ENCODE peak calls at places on chromosomes 7 and 10, in nine cellular contexts. Y, M, U, Z, K, D, R, G and I are unnamed samples.
A peak's percentile ranks its signal among the peaks of the same experiment; 100 is the strongest.

GRCh38 chr7:156927571-156928405 is 21.7 kb upstream of the NOM1 start:
- DNase-seq in G (no peak), D (no peak), M (no peak), Z (no peak), K (no peak), Y (no peak), U (no peak), R (no peak), I (no peak)

GRCh38 chr10:90328896-90329295 is 528.9 kb downstream of the HTR7 start:
- DNase-seq in D (no peak), M (no peak), K (no peak), Z (no peak), Y (no peak), R (no peak), U (no peak), G (no peak), I (no peak)

GRCh38 chr10:120121768-120122167 is 229.2 kb downstream of the SEC23IP start:
- DNase-seq in G (no peak), K (no peak), U (no peak), M (no peak), Y (no peak), Z (no peak), R (no peak), D (no peak), I (no peak)

GRCh38 chr10:1100691-1101368 is 44.6 kb downstream of the WDR37 start:
- DNase-seq in K (no peak), Z (no peak), G (no peak), D (no peak), Y (no peak), U (no peak), R (no peak), M (no peak), I (no peak)

GRCh38 chr7:13282377-13282980 is 595.0 kb downstream of the ARL4A start:
- DNase-seq in G (no peak), Y (peak; percentile 27), D (no peak), R (no peak), M (no peak), U (no peak), K (no peak), Z (peak; percentile 13), I (no peak)

GRCh38 chr7:102220929-102221850 is 65.5 kb upstream of the SH2B2 start:
- DNase-seq in Z (peak; percentile 26), D (no peak), U (no peak), Y (peak; percentile 74), K (no peak), G (no peak), M (no peak), R (no peak), I (no peak)

GRCh38 chr7:105210721-105211205 is 178.0 kb downstream of the SRPK2 start:
- DNase-seq in K (no peak), M (no peak), Z (no peak), U (peak; percentile 45), D (no peak), G (peak; percentile 35), Y (peak; percentile 35), R (peak; percentile 57), I (no peak)

GRCh38 chr10:14626126-14626525 is 148.6 kb downstream of the FAM107B start:
- DNase-seq in U (no peak), M (no peak), Y (no peak), K (no peak), D (no peak), R (no peak), Z (no peak), G (no peak), I (no peak)

GRCh38 chr7:4200546-4201094 is 481.5 kb upstream of the FOXK1 start:
- DNase-seq in K (no peak), Y (no peak), M (no peak), R (no peak), D (no peak), Z (no peak), G (peak; percentile 16), U (no peak), I (peak; percentile 14)

GRCh38 chr10:71390435-71390820 is 6.3 kb upstream of the CDH23 start:
- DNase-seq in D (no peak), U (no peak), Z (no peak), M (no peak), R (no peak), Y (no peak), G (no peak), K (no peak), I (no peak)

GRCh38 chr7:137879357-137880158 is 32.8 kb upstream of the DGKI start:
- DNase-seq in G (no peak), K (no peak), R (no peak), Y (peak; percentile 67), D (no peak), Z (no peak), U (no peak), M (no peak), I (no peak)

GRCh38 chr10:71338728-71339495 is 19.9 kb downstream of the SLC29A3 start:
- DNase-seq in R (no peak), Y (no peak), M (no peak), K (no peak), U (no peak), G (no peak), D (no peak), Z (no peak), I (no peak)

GRCh38 chr7:5428470-5429252 is 5.0 kb upstream of the TNRC18 start:
- DNase-seq in M (peak; percentile 61), K (no peak), Z (peak; percentile 72), Y (peak; percentile 86), G (peak; percentile 72), D (peak; percentile 83), R (peak; percentile 85), U (peak; percentile 77), I (peak; percentile 81)

DNA sequence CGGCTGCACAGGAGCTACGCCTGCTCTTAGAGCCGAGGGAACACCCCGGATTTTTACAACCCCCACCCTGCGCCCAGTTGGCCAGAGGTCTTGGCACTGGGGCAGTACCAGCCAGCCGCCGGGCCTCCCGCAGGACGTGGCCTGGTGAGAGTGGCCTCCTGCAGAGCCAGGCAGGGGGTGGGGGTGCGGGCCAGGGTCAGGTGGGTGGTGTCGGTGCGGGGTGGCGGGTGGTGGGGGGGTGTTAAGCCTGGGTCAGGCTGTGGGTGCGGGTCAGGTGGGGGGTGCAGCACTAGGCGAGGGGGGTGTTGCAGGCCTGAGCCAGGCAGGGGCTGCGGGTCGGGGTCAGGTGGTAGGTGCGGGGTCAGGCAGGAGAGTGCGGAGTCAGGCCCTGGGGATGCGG is 647 bp downstream of the ECHS1 start:
- DNase-seq in D (peak; percentile 76), R (no peak), M (no peak), Z (no peak), Y (no peak), K (no peak), U (peak; percentile 70), G (peak; percentile 55), I (peak; percentile 49)
- H3K4me3 ChIP-seq in D (peak overlapping the region; percentile 74), R (peak overlapping the region; percentile 68), M (peak overlapping the region; percentile 61), Z (peak overlapping the region; percentile 89), Y (peak overlapping the region; percentile 1), K (no peak overlapping the region), U (peak overlapping the region; percentile 89), G (peak overlapping the region; percentile 70), I (peak overlapping the region; percentile 63)

GRCh38 chr10:37732685-37733084 is 124.7 kb downstream of the ZNF248 start:
- DNase-seq in K (no peak), Z (no peak), U (no peak), D (no peak), G (no peak), Y (no peak), M (no peak), R (no peak), I (no peak)

GRCh38 chr10:37728830-37729229 is 128.6 kb downstream of the ZNF248 start:
- DNase-seq in Z (no peak), Y (no peak), G (no peak), D (no peak), U (no peak), M (no peak), R (no peak), K (no peak), I (no peak)

GRCh38 chr10:37727491-37728352 is 129.7 kb downstream of the ZNF248 start:
- DNase-seq in K (no peak), Y (no peak), Z (no peak), U (no peak), R (no peak), D (no peak), G (no peak), M (no peak), I (no peak)
- H3K9me3 ChIP-seq in K (no peaks in the 10 kb centered on the region), Y (peaks cover 5% of the 10 kb centered on the region), Z (peaks cover 32% of the 10 kb centered on the region), U (no peaks in the 10 kb centered on the region), R (no peaks in the 10 kb centered on the region), D (peaks cover 4% of the 10 kb centered on the region), G (no peaks in the 10 kb centered on the region), M (no peaks in the 10 kb centered on the region), I (no peaks in the 10 kb centered on the region)

GRCh38 chr7:21543528-21544302 is 876 bp downstream of the DNAH11 start:
- DNase-seq in D (no peak), G (no peak), U (no peak), Z (no peak), R (no peak), K (no peak), M (no peak), Y (no peak), I (no peak)
- H3K4me3 ChIP-seq in D (no peak overlapping the region), G (peak overlapping the region; percentile 59), U (peak overlapping the region; percentile 17), Z (no peak overlapping the region), R (peak overlapping the region; percentile 56), K (no peak overlapping the region), M (peak overlapping the region; percentile 2), Y (peak overlapping the region; percentile 52), I (peak overlapping the region; percentile 48)

GRCh38 chr7:126424985-126425384 is 827.8 kb downstream of the GRM8 start:
- DNase-seq in U (no peak), D (no peak), M (no peak), K (no peak), Y (no peak), Z (no peak), G (no peak), R (no peak), I (no peak)

GRCh38 chr7:126426652-126427051 is 826.1 kb downstream of the GRM8 start:
- DNase-seq in Z (no peak), M (no peak), K (no peak), R (no peak), G (no peak), Y (no peak), U (no peak), D (no peak), I (no peak)
- H3K9me3 ChIP-seq in Z (no peaks in the 10 kb centered on the region), M (no peaks in the 10 kb centered on the region), K (no peaks in the 10 kb centered on the region), R (no peaks in the 10 kb centered on the region), G (no peaks in the 10 kb centered on the region), Y (no peaks in the 10 kb centered on the region), U (no peaks in the 10 kb centered on the region), D (no peaks in the 10 kb centered on the region), I (no peaks in the 10 kb centered on the region)

DNA sequence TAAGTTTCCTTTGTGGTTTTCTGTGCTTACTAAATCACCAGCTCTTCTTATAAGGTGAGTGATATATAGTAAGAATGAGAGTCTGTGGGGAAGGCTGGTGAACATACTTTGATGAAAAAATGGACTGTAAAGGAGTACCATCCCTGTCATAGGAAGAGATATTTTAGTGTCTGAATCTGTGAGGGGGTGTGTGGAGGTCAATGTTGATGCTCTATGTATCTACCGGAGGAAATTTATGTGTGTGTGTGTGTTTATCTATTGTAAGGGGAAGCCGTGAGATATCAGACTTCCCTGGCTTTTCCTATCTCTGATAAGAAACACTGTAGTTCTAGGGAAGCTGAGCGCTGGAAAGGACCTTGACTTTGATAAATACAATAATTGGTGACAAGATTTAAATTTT is 179.0 kb downstream of the PCDH15 start:
- DNase-seq in K (no peak), D (no peak), G (no peak), Z (no peak), Y (no peak), M (no peak), R (no peak), U (no peak), I (no peak)
- H3K4me3 ChIP-seq in K (no peak overlapping the region), D (no peak overlapping the region), G (no peak overlapping the region), Z (no peak overlapping the region), Y (no peak overlapping the region), M (no peak overlapping the region), R (no peak overlapping the region), U (no peak overlapping the region), I (no peak overlapping the region)

GRCh38 chr7:27174077-27175004 is at the start of gene HOXA10:
- DNase-seq in D (peak; percentile 79), U (no peak), R (no peak), Z (no peak), K (no peak), G (peak; percentile 43), Y (no peak), M (peak; percentile 61), I (peak; percentile 22)
- H3K9me3 ChIP-seq in D (no peaks in the 10 kb centered on the region), U (no peaks in the 10 kb centered on the region), R (no peaks in the 10 kb centered on the region), Z (peaks cover 11% of the 10 kb centered on the region), K (no peaks in the 10 kb centered on the region), G (no peaks in the 10 kb centered on the region), Y (peaks cover 10% of the 10 kb centered on the region), M (no peaks in the 10 kb centered on the region), I (no peaks in the 10 kb centered on the region)